ENCODE peak calls at places on chromosome 13, in seven cellular contexts. Y is brain microvascular endothelial cell; P is astrocyte of the spinal cord; F is AG10803; E is BJ; G is CD8-positive, alpha-beta memory T cell; B is HFF-Myc. I is an unnamed sample.

GRCh38 chr13:114069376-114070097 is 62.9 kb downstream of the RASA3 start:
- DNase-seq in Y (no peak), P (no peak), E (no peak), F (no peak), G (no peak), B (no peak), I (no peak)

GRCh38 chr13:113671066-113672001 is 4.3 kb downstream of the GRK1 start:
- DNase-seq in E (no peak), Y (no peak), F (no peak), G (no peak), B (no peak), P (no peak), I (no peak)

GRCh38 chr13:52991344-52992020 is 37.1 kb upstream of the OLFM4 start:
- DNase-seq in F (no peak), G (no peak), P (no peak), Y (no peak), E (no peak), B (no peak), I (no peak)

GRCh38 chr13:78593652-78594494 is 9.5 kb downstream of the POU4F1 start:
- DNase-seq in F (no peak), P (no peak), E (no peak), G (no peak), B (no peak), Y (no peak), I (no peak)

GRCh38 chr13:40631605-40632004 is 34.8 kb downstream of the FOXO1 start:
- DNase-seq in G (peak; percentile 26), F (no peak), E (no peak), P (no peak), Y (no peak), B (no peak), I (no peak)

GRCh38 chr13:100650321-100650720 is 24.3 kb downstream of the TMTC4 start:
- DNase-seq in P (no peak), F (no peak), B (no peak), G (no peak), E (no peak), Y (no peak), I (no peak)

GRCh38 chr13:46211116-46211515 is 612 bp upstream of the LRRC63 start:
- DNase-seq in F (no peak), G (peak; percentile 71), P (peak; percentile 2), Y (no peak), B (no peak), E (no peak), I (no peak)

GRCh38 chr13:26476111-26476743 is 81.3 kb upstream of the WASF3 start:
- DNase-seq in B (no peak), Y (peak; percentile 38), E (no peak), P (peak; percentile 35), F (peak; percentile 71), G (no peak), I (no peak)

GRCh38 chr13:113491418-113491883 is 940 bp upstream of the DCUN1D2 start:
- DNase-seq in Y (no peak), B (no peak), P (peak; percentile 29), F (peak; percentile 38), E (no peak), G (peak; percentile 2), I (no peak)

GRCh38 chr13:95714142-95714832 is 37.3 kb downstream of the DNAJC3 start:
- DNase-seq in G (no peak), B (no peak), P (peak; percentile 79), F (peak; percentile 93), E (peak; percentile 80), Y (peak; percentile 12), I (peak; percentile 84)

GRCh38 chr13:73059460-73060250 is 850 bp downstream of the KLF5 start:
- DNase-seq in Y (no peak), E (no peak), P (peak; percentile 58), F (peak; percentile 15), B (no peak), G (no peak), I (no peak)

GRCh38 chr13:31956944-31957644 is 74.5 kb upstream of the FRY start:
- DNase-seq in E (no peak), P (no peak), F (peak; percentile 54), Y (no peak), G (no peak), B (no peak), I (no peak)

GRCh38 chr13:33639158-33639557 is 178.8 kb upstream of the RFC3 start:
- DNase-seq in P (no peak), E (peak; percentile 86), F (peak; percentile 100), B (no peak), Y (peak; percentile 44), G (no peak), I (peak; percentile 97)

GRCh38 chr13:30744686-30745085 is 9.3 kb downstream of the ALOX5AP start:
- DNase-seq in P (no peak), B (no peak), E (no peak), G (no peak), Y (no peak), F (no peak), I (no peak)

GRCh38 chr13:98285317-98285716 is 108.2 kb upstream of the RNF113B start:
- DNase-seq in B (no peak), G (no peak), E (no peak), Y (no peak), P (no peak), F (peak; percentile 17), I (no peak)

GRCh38 chr13:114260818-114261217 is 20.6 kb upstream of the UPF3A start:
- DNase-seq in E (no peak), F (no peak), B (no peak), P (no peak), Y (no peak), G (no peak), I (no peak)

GRCh38 chr13:89550842-89551422 is 1796.6 kb upstream of the MIR17HG start:
- DNase-seq in F (no peak), G (no peak), P (peak; percentile 57), B (no peak), Y (no peak), E (no peak), I (no peak)

GRCh38 chr13:46527237-46527636 is 25.7 kb upstream of the LRCH1 start:
- DNase-seq in B (no peak), F (no peak), Y (no peak), G (no peak), P (no peak), E (no peak), I (no peak)

GRCh38 chr13:53254495-53254894 is 225.9 kb downstream of the OLFM4 start:
- DNase-seq in F (no peak), G (no peak), B (no peak), Y (no peak), P (no peak), E (no peak), I (no peak)

GRCh38 chr13:56561327-56561726 is 579.4 kb upstream of the PRR20A start:
- DNase-seq in B (no peak), F (no peak), Y (no peak), G (no peak), E (no peak), P (no peak), I (no peak)

GRCh38 chr13:113897161-113897560 is 33.3 kb upstream of the GAS6 start:
- DNase-seq in P (peak; percentile 93), F (peak; percentile 100), G (no peak), E (peak; percentile 86), B (peak; percentile 87), Y (peak; percentile 86), I (peak; percentile 94)

GRCh38 chr13:32024750-32025149 is 6.8 kb upstream of the FRY start:
- DNase-seq in E (no peak), Y (no peak), G (no peak), B (no peak), F (no peak), P (no peak), I (no peak)

GRCh38 chr13:34409496-34410163 is 532.4 kb upstream of the NBEA start:
- DNase-seq in P (no peak), B (no peak), G (no peak), Y (no peak), E (no peak), F (no peak), I (no peak)

GRCh38 chr13:40245567-40245966 is 420.9 kb downstream of the FOXO1 start:
- DNase-seq in P (no peak), B (no peak), Y (no peak), F (no peak), G (no peak), E (no peak), I (no peak)

GRCh38 chr13:69565334-69565733 is 542.3 kb upstream of the ATXN8OS start:
- DNase-seq in G (no peak), Y (peak; percentile 14), F (no peak), B (peak; percentile 0), P (peak; percentile 67), E (no peak), I (no peak)

GRCh38 chr13:20669162-20669561 is 34.3 kb upstream of the IL17D start:
- DNase-seq in E (no peak), P (no peak), B (no peak), G (no peak), F (no peak), Y (no peak), I (no peak)

GRCh38 chr13:20666948-20667347 is 36.6 kb upstream of the IL17D start:
- DNase-seq in F (no peak), B (no peak), E (no peak), P (no peak), Y (no peak), G (no peak), I (no peak)

GRCh38 chr13:20658451-20658850 is 45.0 kb upstream of the IL17D start:
- DNase-seq in E (no peak), F (no peak), P (no peak), B (no peak), G (no peak), Y (no peak), I (no peak)

GRCh38 chr13:20667857-20668256 is 35.6 kb upstream of the IL17D start:
- DNase-seq in E (no peak), P (no peak), B (no peak), Y (no peak), G (no peak), F (no peak), I (no peak)

GRCh38 chr13:20664304-20664703 is 39.2 kb upstream of the IL17D start:
- DNase-seq in B (no peak), G (no peak), F (no peak), P (no peak), Y (no peak), E (no peak), I (no peak)
- H3K4me3 ChIP-seq in B (no peak overlapping the region), G (no peak overlapping the region), F (no peak overlapping the region), P (no peak overlapping the region), Y (no peak overlapping the region), E (no peak overlapping the region), I (no peak overlapping the region)

GRCh38 chr13:43792456-43792855 is 5.7 kb upstream of the ENOX1 start:
- DNase-seq in G (no peak), P (peak; percentile 39), Y (no peak), B (no peak), E (no peak), F (peak; percentile 83), I (no peak)
- H3K4me3 ChIP-seq in G (no peak overlapping the region), P (no peak overlapping the region), Y (no peak overlapping the region), B (no peak overlapping the region), E (no peak overlapping the region), F (no peak overlapping the region), I (no peak overlapping the region)

GRCh38 chr13:51243832-51244231 is 21.6 kb downstream of the FAM124A start:
- DNase-seq in E (no peak), G (no peak), B (no peak), P (no peak), F (no peak), Y (no peak), I (no peak)
- H3K4me3 ChIP-seq in E (no peak overlapping the region), G (no peak overlapping the region), B (no peak overlapping the region), P (no peak overlapping the region), F (no peak overlapping the region), Y (no peak overlapping the region), I (no peak overlapping the region)

DNA sequence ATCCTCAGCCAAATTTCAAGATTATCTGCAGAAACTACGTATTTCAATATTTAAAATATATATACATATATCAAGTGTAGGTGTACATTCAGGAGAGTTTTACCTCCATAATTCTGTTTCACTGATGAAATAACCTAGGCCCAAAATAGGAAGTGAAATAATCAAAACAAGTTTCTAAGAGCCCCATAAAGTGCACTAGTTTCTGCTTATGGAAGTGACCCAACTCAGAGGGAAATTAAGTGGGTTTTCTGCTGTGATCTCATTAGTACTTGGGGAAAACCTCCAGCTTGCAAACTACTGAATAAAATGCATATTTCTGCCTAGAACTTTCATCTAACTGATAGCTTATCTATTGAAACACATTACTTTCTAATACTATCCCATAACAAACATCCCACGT is 45.4 kb upstream of the MIR17HG start:
- DNase-seq in P (no peak), E (no peak), B (no peak), F (no peak), G (no peak), Y (no peak), I (no peak)
- H3K4me3 ChIP-seq in P (no peak overlapping the region), E (no peak overlapping the region), B (no peak overlapping the region), F (no peak overlapping the region), G (no peak overlapping the region), Y (no peak overlapping the region), I (no peak overlapping the region)